ENCODE peak calls at places on chromosomes 3 and 15, in seven cellular contexts. T is mammary epithelial cell, U is upper lobe of right lung, F is WERI-Rb-1, V is neural progenitor cell, H is HCT116, R is adrenal gland. L is an unnamed sample.

GRCh38 chr3:146953523-146954125 is 348.5 kb upstream of the PLSCR5 start:
- DNase-seq in T (no peak), U (no peak), F (no peak), V (peak), H (no peak), R (no peak), L (no peak)

GRCh38 chr15:66780973-66781718 is 79.1 kb downstream of the SMAD6 start:
- DNase-seq in T (no peak), U (no peak), F (no peak), V (no peak), H (no peak), R (no peak), L (no peak)

GRCh38 chr15:55289011-55289572 is 521 bp downstream of the RAB27A start:
- DNase-seq in T (peak), U (peak), F (peak), V (peak), H (no peak), R (peak), L (peak)

GRCh38 chr3:90015688-90016356 is 908.4 kb downstream of the EPHA3 start:
- DNase-seq in T (peak), U (no peak), F (no peak), V (peak), H (no peak), R (no peak), L (peak)

GRCh38 chr3:26090589-26090988 is 300.7 kb downstream of the OXSM start:
- DNase-seq in T (no peak), U (no peak), F (no peak), V (no peak), H (no peak), R (no peak), L (no peak)

GRCh38 chr3:190017575-190018288 is 103.0 kb downstream of the P3H2 start:
- DNase-seq in T (peak), U (no peak), F (peak), V (peak), H (peak), R (peak), L (peak)

GRCh38 chr3:42032693-42033349 is 58.3 kb upstream of the TRAK1 start:
- DNase-seq in T (peak), U (peak), F (peak), V (peak), H (no peak), R (peak), L (peak)

GRCh38 chr15:57507111-57507510 is 84.6 kb upstream of the MYZAP start:
- DNase-seq in T (no peak), U (no peak), F (no peak), V (no peak), H (no peak), R (no peak), L (no peak)

GRCh38 chr3:5136619-5137429 is 14.7 kb downstream of the ARL8B start:
- DNase-seq in T (peak), U (no peak), F (no peak), V (peak), H (no peak), R (no peak), L (peak)

GRCh38 chr15:69031013-69032001 is 16.8 kb downstream of the NOX5 start:
- DNase-seq in T (no peak), U (peak), F (peak), V (peak), H (peak), R (peak), L (peak)

GRCh38 chr15:69032703-69033373 is 18.3 kb downstream of the NOX5 start:
- DNase-seq in T (no peak), U (no peak), F (no peak), V (no peak), H (no peak), R (no peak), L (no peak)

GRCh38 chr15:69035205-69035917 is 20.9 kb downstream of the NOX5 start:
- DNase-seq in T (peak), U (no peak), F (peak), V (peak), H (no peak), R (peak), L (peak)

GRCh38 chr15:69034352-69034751 is 19.9 kb downstream of the NOX5 start:
- DNase-seq in T (peak), U (no peak), F (no peak), V (no peak), H (no peak), R (peak), L (peak)

DNA sequence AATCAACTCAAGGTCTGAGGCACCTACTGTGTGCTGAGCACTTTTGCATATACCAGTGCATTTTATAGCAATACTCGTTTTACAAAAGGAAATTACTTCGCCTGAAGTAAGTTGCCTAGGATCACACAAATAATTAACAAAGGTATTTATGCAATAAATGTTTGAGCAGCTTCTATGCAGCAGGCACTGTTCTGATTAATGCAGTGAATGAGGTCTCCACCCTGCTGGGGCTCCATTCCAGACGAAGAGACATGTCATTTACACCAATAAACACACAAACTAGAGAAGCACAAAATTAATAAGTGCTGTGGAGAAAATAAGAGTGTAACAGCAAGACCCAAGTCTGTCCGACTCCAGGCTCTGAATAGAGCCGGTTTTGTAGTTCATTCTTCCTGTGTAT is 17.5 kb downstream of the NOX5 start:
- DNase-seq in T (no peak), U (no peak), F (no peak), V (no peak), H (no peak), R (no peak), L (peak)
- H3K4me3 ChIP-seq in T (no peak), U (peak), F (peak), V (peak), H (peak), R (peak), L (no peak)

DNA sequence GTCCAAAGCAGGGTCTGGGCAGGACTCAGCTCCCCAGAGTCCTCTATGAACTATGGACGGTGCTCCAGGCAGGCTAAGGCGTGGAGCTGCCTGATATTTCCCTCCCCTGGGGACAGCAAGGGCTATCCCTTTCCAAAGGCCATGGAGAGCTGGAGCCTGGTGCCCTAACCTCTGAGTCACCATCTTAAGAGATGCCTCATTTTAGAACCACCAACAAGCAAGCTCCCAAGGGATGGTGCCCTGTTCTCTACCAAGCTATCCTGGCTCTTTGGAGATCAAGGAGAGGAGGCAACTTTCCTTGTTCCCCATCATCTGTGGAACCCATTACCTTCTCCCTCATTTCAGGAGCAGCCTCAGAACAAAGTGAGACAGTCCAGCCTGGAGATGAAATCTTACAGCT is 15.7 kb downstream of the STARD5 start:
- DNase-seq in T (no peak), U (no peak), F (no peak), V (no peak), H (no peak), R (no peak), L (no peak)
- TF ChIP-seq CTCF in T (no peak), U (no peak), F (no peak), V (no peak), H (no peak), R (no peak), L (no peak)

GRCh38 chr3:30612422-30613134 is 6.2 kb downstream of the TGFBR2 start:
- DNase-seq in T (no peak), U (no peak), F (no peak), V (no peak), H (no peak), R (no peak), L (no peak)
- H3K4me3 ChIP-seq in T (peak), U (peak), F (no peak), V (no peak), H (peak), R (peak), L (no peak)

GRCh38 chr3:52615178-52615577 is 70.5 kb downstream of the PBRM1 start:
- DNase-seq in T (no peak), U (no peak), F (no peak), V (no peak), H (no peak), R (no peak), L (no peak)

GRCh38 chr3:52620580-52620979 is 65.1 kb downstream of the PBRM1 start:
- DNase-seq in T (no peak), U (no peak), F (no peak), V (no peak), H (no peak), R (no peak), L (no peak)

GRCh38 chr3:52609316-52609815 is 73.0 kb downstream of the UQCC5 start:
- DNase-seq in T (no peak), U (no peak), F (no peak), V (no peak), H (no peak), R (no peak), L (peak)

GRCh38 chr3:52614689-52615088 is 71.0 kb downstream of the PBRM1 start:
- DNase-seq in T (peak), U (no peak), F (no peak), V (no peak), H (no peak), R (no peak), L (no peak)
- TF ChIP-seq CTCF in T (no peak), U (no peak), F (no peak), V (no peak), H (no peak), R (no peak), L (no peak)

DNA sequence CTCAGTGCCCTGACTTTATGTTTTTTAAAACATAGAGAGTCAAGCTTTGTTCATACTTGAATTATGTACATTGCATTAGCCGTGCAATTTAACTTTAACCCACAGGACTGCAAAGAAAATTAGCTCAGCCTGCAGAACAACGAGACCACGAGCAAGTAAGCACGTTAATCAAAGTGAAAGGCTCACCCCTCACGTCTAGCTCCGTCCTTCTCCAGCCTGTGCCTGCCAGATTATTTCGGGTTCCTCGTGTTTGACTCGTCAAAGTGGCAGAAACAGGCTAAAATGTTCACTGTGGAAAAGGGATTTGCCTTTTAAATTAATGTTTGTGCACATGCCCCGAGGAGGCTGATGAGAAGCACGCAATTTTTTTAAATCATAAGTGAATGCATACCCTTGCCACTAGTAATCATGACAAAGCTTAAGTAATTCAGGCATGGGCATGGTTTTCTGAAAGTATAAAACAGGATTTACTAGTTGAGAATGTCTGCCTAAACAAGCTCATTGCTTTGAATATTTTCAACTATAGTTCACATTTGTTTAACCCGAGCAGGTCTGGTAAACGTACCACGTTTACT is 15.3 kb downstream of the ZBTB38 start:
- DNase-seq in T (peak), U (no peak), F (peak), V (no peak), H (no peak), R (no peak), L (peak)
- H3K4me3 ChIP-seq in T (peak), U (peak), F (peak), V (no peak), H (no peak), R (no peak), L (peak)

L was measured in epithelial cell of esophagus.